ENCODE peak calls at places on chromosome 20, in nine cellular contexts. Q is cardiac muscle cell, P is heart left ventricle, Y is heart right ventricle, N is A549, R is sigmoid colon, J is astrocyte, V is Peyer's patch, A is adrenal gland. U is an unnamed sample. For H3K4me1, the result is how much of the 10 kb centered on the place peaks cover.

GRCh38 chr20:24102290-24102689 is 113.7 kb upstream of the GGTLC1 start:
- DNase-seq in Q (no peak), P (no peak), Y (no peak), N (peak), R (no peak), J (no peak), V (peak), A (no peak), U (no peak)

GRCh38 chr20:63454729-63455567 is 17.5 kb downstream of the KCNQ2 start:
- DNase-seq in Q (peak), P (no peak), Y (no peak), N (no peak), R (no peak), J (no peak), V (no peak), A (no peak), U (no peak)

GRCh38 chr20:53575481-53576194 is 18.0 kb downstream of the ZNF217 start:
- DNase-seq in Q (no peak), P (no peak), Y (no peak), N (no peak), R (no peak), J (no peak), V (peak), A (no peak), U (no peak)

GRCh38 chr20:64083380-64084208 is 604 bp downstream of the LKAAEAR1 start:
- DNase-seq in Q (peak), P (peak), Y (peak), N (peak), R (no peak), J (peak), V (peak), A (peak), U (no peak)

GRCh38 chr20:39117486-39117885 is 155.3 kb downstream of the DHX35 start:
- DNase-seq in Q (peak), P (no peak), Y (no peak), N (peak), R (no peak), J (peak), V (no peak), A (peak), U (peak)

GRCh38 chr20:37108676-37109075 is 12.9 kb upstream of the RBL1 start:
- DNase-seq in Q (no peak), P (no peak), Y (no peak), N (no peak), R (no peak), J (no peak), V (no peak), A (no peak), U (no peak)

GRCh38 chr20:6074145-6074561 is 20.3 kb upstream of the LRRN4 start:
- DNase-seq in Q (no peak), P (peak), Y (peak), N (peak), R (no peak), J (no peak), V (no peak), A (no peak), U (no peak)

GRCh38 chr20:9838378-9839295 is at the start of gene PAK5:
- DNase-seq in Q (peak), P (peak), Y (peak), N (peak), R (no peak), J (peak), V (no peak), A (peak), U (peak)

GRCh38 chr20:51287628-51288413 is 254.7 kb downstream of the NFATC2 start:
- DNase-seq in Q (no peak), P (no peak), Y (no peak), N (no peak), R (no peak), J (no peak), V (no peak), A (no peak), U (no peak)

GRCh38 chr20:1391640-1392442 is 1.0 kb downstream of the FKBP1A start:
- DNase-seq in Q (peak), P (no peak), Y (no peak), N (no peak), R (no peak), J (peak), V (no peak), A (peak), U (peak)

GRCh38 chr20:35839891-35840290 is 68.1 kb downstream of the PHF20 start:
- DNase-seq in Q (no peak), P (no peak), Y (no peak), N (no peak), R (no peak), J (no peak), V (no peak), A (no peak), U (no peak)

GRCh38 chr20:36203861-36204260 is 32.4 kb upstream of the AAR2 start:
- DNase-seq in Q (no peak), P (no peak), Y (no peak), N (no peak), R (no peak), J (no peak), V (no peak), A (peak), U (no peak)

GRCh38 chr20:21557246-21557982 is 43.5 kb upstream of the NKX2-2 start:
- DNase-seq in Q (no peak), P (no peak), Y (no peak), N (no peak), R (no peak), J (no peak), V (peak), A (no peak), U (no peak)

GRCh38 chr20:32626859-32627636 is 41.9 kb upstream of the NOL4L start:
- DNase-seq in Q (no peak), P (no peak), Y (no peak), N (no peak), R (no peak), J (no peak), V (peak), A (peak), U (no peak)

GRCh38 chr20:7358670-7359069 is 581.6 kb downstream of the HAO1 start:
- DNase-seq in Q (no peak), P (no peak), Y (no peak), N (no peak), R (no peak), J (no peak), V (no peak), A (no peak), U (no peak)

GRCh38 chr20:4956200-4956810 is 45.0 kb downstream of the SLC23A2 start:
- DNase-seq in Q (peak), P (no peak), Y (no peak), N (peak), R (no peak), J (no peak), V (peak), A (peak), U (no peak)

GRCh38 chr20:2519115-2519815 is 10.6 kb upstream of the ZNF343 start:
- DNase-seq in Q (peak), P (no peak), Y (no peak), N (no peak), R (no peak), J (no peak), V (no peak), A (no peak), U (peak)

GRCh38 chr20:8853805-8854338 is 215.0 kb upstream of the PLCB4 start:
- DNase-seq in Q (peak), P (peak), Y (peak), N (peak), R (no peak), J (peak), V (peak), A (peak), U (peak)

GRCh38 chr20:44495257-44495656 is 19.6 kb downstream of the TTPAL start:
- DNase-seq in Q (peak), P (no peak), Y (no peak), N (peak), R (no peak), J (peak), V (no peak), A (no peak), U (peak)

GRCh38 chr20:621115-621756 is 11.1 kb upstream of the TCF15 start:
- DNase-seq in Q (no peak), P (no peak), Y (no peak), N (no peak), R (no peak), J (peak), V (no peak), A (no peak), U (no peak)

GRCh38 chr20:58706150-58706892 is 13.7 kb downstream of the NPEPL1 start:
- DNase-seq in Q (no peak), P (no peak), Y (no peak), N (no peak), R (peak), J (no peak), V (peak), A (no peak), U (no peak)

GRCh38 chr20:41231136-41231535 is 86.4 kb downstream of the ZHX3 start:
- DNase-seq in Q (no peak), P (no peak), Y (no peak), N (no peak), R (no peak), J (no peak), V (no peak), A (no peak), U (no peak)

GRCh38 chr20:63889241-63890200 is 5.4 kb upstream of the DNAJC5 start:
- DNase-seq in Q (no peak), P (no peak), Y (no peak), N (no peak), R (no peak), J (no peak), V (peak), A (no peak), U (peak)

GRCh38 chr20:2387180-2387577 is 6.5 kb downstream of the TGM6 start:
- DNase-seq in Q (peak), P (no peak), Y (no peak), N (peak), R (no peak), J (no peak), V (peak), A (no peak), U (no peak)

GRCh38 chr20:63738687-63739128 is 868 bp upstream of the SLC2A4RG start:
- DNase-seq in Q (peak), P (peak), Y (peak), N (no peak), R (peak), J (no peak), V (peak), A (peak), U (no peak)

GRCh38 chr20:59923514-59923913 is 9.9 kb downstream of the SYCP2 start:
- DNase-seq in Q (no peak), P (no peak), Y (no peak), N (no peak), R (no peak), J (no peak), V (no peak), A (no peak), U (no peak)

GRCh38 chr20:59920944-59921343 is 12.5 kb downstream of the SYCP2 start:
- DNase-seq in Q (no peak), P (no peak), Y (no peak), N (no peak), R (no peak), J (no peak), V (no peak), A (no peak), U (no peak)

GRCh38 chr20:59931511-59932312 is 1.7 kb downstream of the SYCP2 start:
- DNase-seq in Q (no peak), P (no peak), Y (no peak), N (no peak), R (no peak), J (no peak), V (no peak), A (no peak), U (no peak)

GRCh38 chr20:59925359-59925758 is 8.1 kb downstream of the SYCP2 start:
- DNase-seq in Q (no peak), P (no peak), Y (no peak), N (no peak), R (no peak), J (no peak), V (no peak), A (no peak), U (no peak)

GRCh38 chr20:59925894-59926293 is 7.5 kb downstream of the SYCP2 start:
- DNase-seq in Q (no peak), P (no peak), Y (no peak), N (peak), R (no peak), J (no peak), V (no peak), A (no peak), U (no peak)
- H3K27ac ChIP-seq in Q (no peak), P (no peak), Y (no peak), N (no peak), R (no peak), J (no peak), V (no peak), A (no peak), U (no peak)

GRCh38 chr20:17849901-17850673 is 118.5 kb downstream of the SNX5 start:
- DNase-seq in Q (peak), P (peak), Y (peak), N (peak), R (peak), J (peak), V (peak), A (no peak), U (peak)

GRCh38 chr20:17849111-17849900 is 119.3 kb downstream of the SNX5 start:
- DNase-seq in Q (no peak), P (no peak), Y (no peak), N (no peak), R (no peak), J (no peak), V (no peak), A (no peak), U (no peak)

GRCh38 chr20:17848649-17849048 is 119.9 kb downstream of the SNX5 start:
- DNase-seq in Q (no peak), P (no peak), Y (no peak), N (no peak), R (no peak), J (no peak), V (no peak), A (no peak), U (no peak)

GRCh38 chr20:17845701-17846475 is 122.7 kb downstream of the SNX5 start:
- DNase-seq in Q (no peak), P (no peak), Y (no peak), N (no peak), R (peak), J (peak), V (peak), A (peak), U (no peak)

GRCh38 chr20:17848249-17848648 is 120.3 kb downstream of the SNX5 start:
- DNase-seq in Q (no peak), P (no peak), Y (no peak), N (no peak), R (no peak), J (no peak), V (no peak), A (no peak), U (no peak)
- H3K4me1 ChIP-seq in Q (under half), P (under half), Y (under half), N (under half), R (under half), J (under half), V (under half), A (under half), U (under half)

DNA sequence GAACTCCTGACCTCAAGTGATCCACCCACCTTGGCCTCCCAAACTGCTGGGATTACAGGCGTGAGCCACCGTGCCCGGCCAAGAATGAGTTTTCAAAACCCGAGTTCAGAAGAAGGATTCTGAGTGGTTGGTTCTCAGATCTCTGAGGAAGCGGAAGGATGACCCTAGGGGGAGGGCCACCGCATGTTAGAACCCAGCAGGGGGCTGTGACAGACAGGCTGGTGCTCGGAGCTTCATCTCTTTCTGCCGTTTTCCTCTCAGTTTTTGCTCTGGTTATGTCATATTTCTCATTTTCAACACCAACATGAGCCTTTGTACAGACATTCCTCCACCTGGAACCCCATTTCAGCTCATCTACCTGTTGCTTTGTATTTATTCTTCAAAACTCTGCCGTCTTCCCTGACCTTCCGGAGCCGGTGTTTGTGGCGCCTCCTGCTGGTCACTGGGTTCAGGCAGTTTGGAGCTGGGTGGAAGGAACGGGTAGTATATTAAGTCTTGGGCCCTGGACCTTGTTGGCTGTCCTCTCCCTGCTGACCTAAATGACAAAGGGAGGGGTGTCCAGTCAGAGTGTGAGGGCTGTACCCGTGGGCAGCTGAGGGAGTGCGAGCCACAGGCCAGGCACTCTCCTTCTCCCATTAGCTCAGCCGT is at the start of gene DEFB123:
- DNase-seq in Q (no peak), P (no peak), Y (no peak), N (no peak), R (no peak), J (no peak), V (no peak), A (no peak), U (no peak)
- TF ChIP-seq CTCF in Q (no peak), P (no peak), Y (no peak), N (peak), R (no peak), J (no peak), V (no peak), A (no peak), U (no peak)

DNA sequence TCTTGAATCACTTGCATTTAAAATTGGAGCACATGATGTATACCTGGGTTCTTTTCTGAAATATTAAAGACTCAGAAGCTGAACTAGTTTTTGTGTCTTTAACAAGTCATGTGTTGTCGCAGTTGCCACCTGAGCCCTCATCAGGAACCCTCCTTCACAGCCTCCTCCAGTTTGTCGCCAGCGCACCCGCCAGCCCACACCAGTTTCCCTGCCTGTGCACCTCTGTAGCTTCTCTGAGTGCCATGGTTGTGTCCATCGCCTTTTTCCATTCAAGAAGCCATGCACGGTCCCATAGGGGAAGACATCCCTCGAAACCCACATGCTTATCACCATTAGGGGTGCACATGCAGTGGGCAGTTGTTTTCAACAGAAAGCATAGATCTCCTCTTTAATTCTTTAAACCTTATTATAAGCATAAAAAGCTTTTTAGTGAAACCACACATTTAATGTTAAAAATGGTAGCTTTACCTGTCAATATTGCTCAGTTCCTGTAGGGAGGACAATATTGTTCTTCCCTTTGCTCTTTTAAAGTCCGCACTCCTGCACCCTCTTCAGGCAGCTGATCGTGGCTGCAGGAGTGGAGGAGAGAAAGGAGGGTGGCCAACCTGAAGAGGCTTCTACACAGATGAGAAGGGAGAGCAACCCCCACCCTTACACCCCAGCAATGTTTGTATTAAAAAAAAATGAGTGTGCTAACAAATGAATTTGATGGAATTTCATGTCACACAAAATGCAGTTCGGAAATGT is 121.9 kb downstream of the CFAP61 start:
- DNase-seq in Q (no peak), P (no peak), Y (no peak), N (no peak), R (no peak), J (no peak), V (no peak), A (no peak), U (no peak)
- H3K27ac ChIP-seq in Q (no peak), P (no peak), Y (no peak), N (no peak), R (no peak), J (no peak), V (no peak), A (no peak), U (no peak)

GRCh38 chr20:59942245-59942644 is 2.1 kb downstream of the FAM217B start:
- DNase-seq in Q (no peak), P (no peak), Y (no peak), N (no peak), R (no peak), J (no peak), V (no peak), A (no peak), U (no peak)
- H3K4me1 ChIP-seq in Q (under half), P (under half), Y (half or more), N (under half), R (under half), J (under half), V (under half), A (under half), U (under half)

GRCh38 chr20:48331518-48332286 is 496.1 kb downstream of the PREX1 start:
- DNase-seq in Q (no peak), P (no peak), Y (no peak), N (no peak), R (no peak), J (no peak), V (no peak), A (no peak), U (no peak)

GRCh38 chr20:48329216-48329615 is 498.6 kb downstream of the PREX1 start:
- DNase-seq in Q (no peak), P (no peak), Y (no peak), N (no peak), R (no peak), J (no peak), V (no peak), A (no peak), U (no peak)

GRCh38 chr20:48332555-48332954 is 495.2 kb downstream of the PREX1 start:
- DNase-seq in Q (no peak), P (no peak), Y (no peak), N (no peak), R (no peak), J (peak), V (no peak), A (no peak), U (no peak)

GRCh38 chr20:48326868-48327267 is 500.9 kb downstream of the PREX1 start:
- DNase-seq in Q (no peak), P (peak), Y (peak), N (no peak), R (no peak), J (no peak), V (no peak), A (peak), U (no peak)

GRCh38 chr20:48329676-48330644 is 497.8 kb downstream of the PREX1 start:
- DNase-seq in Q (peak), P (no peak), Y (no peak), N (peak), R (no peak), J (peak), V (no peak), A (no peak), U (peak)
- TF ChIP-seq CTCF in Q (peak), P (peak), Y (peak), N (peak), R (no peak), J (peak), V (no peak), A (no peak), U (peak)

GRCh38 chr20:50277064-50277415 is 86.4 kb downstream of the CEBPB start:
- DNase-seq in Q (no peak), P (no peak), Y (no peak), N (no peak), R (no peak), J (no peak), V (no peak), A (no peak), U (no peak)
- H3K27ac ChIP-seq in Q (no peak), P (peak), Y (peak), N (peak), R (no peak), J (no peak), V (no peak), A (no peak), U (no peak)

GRCh38 chr20:38115896-38116295 is 49.2 kb downstream of the TGM2 start:
- DNase-seq in Q (no peak), P (no peak), Y (no peak), N (no peak), R (no peak), J (no peak), V (no peak), A (no peak), U (no peak)

GRCh38 chr20:38113401-38114325 is 51.4 kb downstream of the TGM2 start:
- DNase-seq in Q (peak), P (no peak), Y (peak), N (peak), R (no peak), J (no peak), V (peak), A (no peak), U (no peak)

GRCh38 chr20:38114353-38114791 is 50.7 kb downstream of the TGM2 start:
- DNase-seq in Q (peak), P (no peak), Y (peak), N (peak), R (no peak), J (peak), V (peak), A (no peak), U (no peak)

GRCh38 chr20:38116409-38117165 is 48.5 kb downstream of the TGM2 start:
- DNase-seq in Q (no peak), P (no peak), Y (no peak), N (no peak), R (no peak), J (no peak), V (no peak), A (no peak), U (no peak)

DNA sequence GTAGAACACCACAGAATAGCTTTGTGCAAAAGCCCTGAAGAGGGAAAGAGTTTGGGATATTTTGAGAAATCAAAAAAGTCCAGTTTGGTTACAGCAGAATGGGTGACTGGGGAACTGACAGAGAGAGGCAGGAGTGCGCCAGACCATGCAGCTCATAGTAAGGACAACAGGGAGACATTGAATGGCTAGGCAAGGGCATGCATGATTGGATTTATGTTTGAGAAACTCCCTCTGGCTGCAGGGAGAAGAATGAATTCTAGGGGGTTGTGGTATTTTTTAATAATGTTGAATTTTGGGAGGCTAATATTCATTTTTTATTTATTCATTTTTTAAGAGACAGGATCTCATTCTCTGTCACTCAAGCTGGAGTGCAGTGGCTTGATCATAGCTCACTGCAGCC is 49.9 kb downstream of the TGM2 start:
- DNase-seq in Q (no peak), P (no peak), Y (peak), N (no peak), R (no peak), J (no peak), V (peak), A (no peak), U (no peak)
- H3K4me1 ChIP-seq in Q (under half), P (under half), Y (under half), N (under half), R (under half), J (under half), V (under half), A (under half), U (under half)

GRCh38 chr20:46767127-46767761 is 57.8 kb downstream of the SLC2A10 start:
- DNase-seq in Q (peak), P (no peak), Y (no peak), N (peak), R (no peak), J (no peak), V (peak), A (peak), U (no peak)
- TF ChIP-seq CTCF in Q (peak), P (peak), Y (peak), N (peak), R (peak), J (peak), V (no peak), A (peak), U (peak)